ENCODE peak calls at places on chromosomes 1 and 21, in ten cellular contexts. I, P, A, X, K, N, F, B, W and V are unnamed samples.

GRCh38 chr1:204294371-204294770 is 65.4 kb downstream of the PLEKHA6 start:
- DNase-seq in W (no peak), A (peak; percentile 94), N (no peak), I (no peak), F (no peak), P (no peak), K (peak; percentile 80), B (no peak), X (no peak), V (no peak)

GRCh38 chr1:56362994-56363770 is 216.2 kb downstream of the PLPP3 start:
- DNase-seq in K (no peak), P (no peak), I (no peak), A (no peak), F (no peak), B (no peak), X (no peak), W (no peak), N (peak; percentile 40), V (no peak)

GRCh38 chr1:17935230-17935629 is 172.4 kb upstream of the IGSF21 start:
- DNase-seq in A (no peak), I (no peak), P (no peak), B (no peak), N (no peak), F (no peak), X (no peak), K (no peak), W (no peak), V (no peak)

GRCh38 chr1:87435484-87435883 is 106.8 kb downstream of the LMO4 start:
- DNase-seq in K (no peak), F (no peak), A (peak; percentile 33), N (no peak), W (no peak), B (no peak), I (no peak), P (no peak), X (no peak), V (no peak)

GRCh38 chr1:81695741-81696140 is 105.0 kb upstream of the ADGRL2 start:
- DNase-seq in I (no peak), A (peak; percentile 87), N (no peak), F (no peak), X (no peak), P (no peak), W (no peak), K (no peak), B (peak; percentile 36), V (no peak)

GRCh38 chr1:71634159-71634558 is 553.3 kb upstream of the ZRANB2 start:
- DNase-seq in P (no peak), B (no peak), F (no peak), I (no peak), K (no peak), N (no peak), W (no peak), A (no peak), X (no peak), V (no peak)

GRCh38 chr1:47805020-47805419 is 192.2 kb downstream of the TRABD2B start:
- DNase-seq in A (peak; percentile 6), N (no peak), W (no peak), P (no peak), I (no peak), F (no peak), B (no peak), K (no peak), X (no peak), V (no peak)

GRCh38 chr21:32727728-32728454 is at the start of gene SYNJ1:
- DNase-seq in P (peak; percentile 91), B (peak; percentile 97), K (peak; percentile 62), N (peak; percentile 98), I (peak; percentile 73), A (peak; percentile 87), F (peak; percentile 95), W (peak; percentile 96), X (peak; percentile 97), V (peak; percentile 96)

GRCh38 chr1:7172804-7173203 is 387.6 kb downstream of the CAMTA1 start:
- DNase-seq in I (no peak), X (no peak), F (no peak), K (no peak), B (no peak), W (no peak), P (no peak), A (no peak), N (no peak), V (no peak)

GRCh38 chr1:200889571-200889970 is 5.1 kb upstream of the INAVA start:
- DNase-seq in I (no peak), N (no peak), W (no peak), K (no peak), A (no peak), F (no peak), P (no peak), B (no peak), X (no peak), V (no peak)

GRCh38 chr1:200892546-200892945 is 2.2 kb upstream of the INAVA start:
- DNase-seq in W (no peak), K (no peak), F (peak; percentile 63), P (no peak), A (no peak), X (no peak), I (no peak), B (no peak), N (no peak), V (no peak)

GRCh38 chr1:200891774-200892157 is 2.9 kb upstream of the INAVA start:
- DNase-seq in P (no peak), X (peak; percentile 93), A (no peak), I (no peak), K (no peak), W (peak; percentile 29), F (peak; percentile 95), N (no peak), B (peak; percentile 24), V (no peak)

GRCh38 chr1:200890027-200890426 is 4.7 kb upstream of the INAVA start:
- DNase-seq in K (no peak), I (no peak), F (no peak), W (no peak), P (no peak), X (no peak), B (no peak), N (no peak), A (no peak), V (no peak)

GRCh38 chr1:200890818-200891773 is 3.6 kb upstream of the INAVA start:
- DNase-seq in B (peak; percentile 78), W (peak; percentile 34), A (peak; percentile 32), K (no peak), P (no peak), X (peak; percentile 91), F (peak; percentile 90), I (peak; percentile 54), N (peak; percentile 53), V (no peak)
- TF ChIP-seq CTCF in B (peak; percentile 64), W (no peak), A (peak; percentile 44), K (peak; percentile 58), P (peak; percentile 12), X (peak; percentile 76), F (peak; percentile 77), I (peak; percentile 58), N (peak; percentile 60), V (peak; percentile 66)

GRCh38 chr1:25694591-25695007 is 78.0 kb downstream of the MAN1C1 start:
- DNase-seq in I (no peak), F (peak; percentile 44), K (no peak), P (no peak), B (no peak), X (no peak), N (no peak), W (no peak), A (no peak), V (no peak)
- TF ChIP-seq CTCF in I (no peak), F (no peak), K (no peak), P (no peak), B (no peak), X (no peak), N (no peak), W (no peak), A (peak; percentile 27), V (no peak)

DNA sequence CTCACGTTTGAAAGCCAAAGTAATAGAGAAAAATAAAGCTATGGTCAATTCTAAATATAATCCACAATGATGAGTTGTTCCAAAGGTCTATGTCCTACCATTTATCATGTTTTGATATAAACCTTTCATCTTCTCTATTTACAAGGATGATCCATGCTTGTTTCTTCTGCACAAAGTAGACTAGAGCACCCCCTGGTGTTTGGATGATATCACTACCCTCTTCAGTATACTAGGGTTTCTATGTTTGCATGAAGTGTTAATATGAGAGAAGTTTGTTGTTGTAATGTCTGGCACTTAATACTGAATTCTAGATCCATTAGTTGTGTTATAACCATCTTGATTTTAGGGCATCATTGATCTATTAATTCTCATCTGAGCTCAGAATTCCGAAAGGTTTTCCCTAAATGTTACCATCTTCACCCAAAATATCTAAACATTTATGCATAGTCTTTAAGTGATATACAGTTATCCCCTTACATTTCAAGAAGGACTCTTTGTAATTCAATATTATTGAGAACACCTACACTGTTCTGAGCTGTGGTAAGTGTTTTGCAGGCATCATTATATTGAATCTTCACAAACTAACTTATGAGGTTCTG is 21.1 kb downstream of the CLDN8 start:
- DNase-seq in N (peak; percentile 30), A (peak; percentile 57), P (no peak), X (peak; percentile 74), W (no peak), K (no peak), F (peak; percentile 81), B (peak; percentile 64), I (no peak), V (no peak)
- TF ChIP-seq CTCF in N (peak; percentile 54), A (peak; percentile 78), P (peak; percentile 71), X (peak; percentile 94), W (peak; percentile 39), K (no peak), F (peak; percentile 92), B (peak; percentile 65), I (peak; percentile 16), V (peak; percentile 62)

GRCh38 chr1:4126731-4127594 is 226.9 kb upstream of the C1orf174 start:
- DNase-seq in A (no peak), I (no peak), P (no peak), F (no peak), N (no peak), X (no peak), B (no peak), K (no peak), W (no peak), V (no peak)
- TF ChIP-seq CTCF in A (no peak), I (no peak), P (no peak), F (no peak), N (no peak), X (no peak), B (no peak), K (no peak), W (no peak), V (no peak)